ENCODE peak calls at places on chromosomes 1 and 21, in five cellular contexts. One of them, this sample, is unnamed.

GRCh38 chr1:35725591-35725990 is 6.9 kb upstream of the C1orf216 start:
- DNase-seq in cardiac muscle cell: no peak
- DNase-seq in globus pallidus: peak; percentile 91
- DNase-seq in stimulated activated CD4-positive, alpha-beta T cell treated with anti-CD3 and anti-CD28 coated beads, TNF-alpha, amount 100 ng/mL, for 48 hours: no peak
- DNase-seq in ACHN: no peak
- DNase-seq in this sample: no peak

GRCh38 chr1:171999756-172000155 is 158.5 kb downstream of the DNM3 start:
- DNase-seq in cardiac muscle cell: no peak
- DNase-seq in globus pallidus: no peak
- DNase-seq in stimulated activated CD4-positive, alpha-beta T cell treated with anti-CD3 and anti-CD28 coated beads, TNF-alpha, amount 100 ng/mL, for 48 hours: no peak
- DNase-seq in ACHN: no peak
- DNase-seq in this sample: no peak

GRCh38 chr1:248837045-248837793 is 805 bp upstream of the ZNF672 start:
- DNase-seq in cardiac muscle cell: no peak
- DNase-seq in globus pallidus: no peak
- DNase-seq in stimulated activated CD4-positive, alpha-beta T cell treated with anti-CD3 and anti-CD28 coated beads, TNF-alpha, amount 100 ng/mL, for 48 hours: no peak
- DNase-seq in ACHN: peak; percentile 18
- DNase-seq in this sample: no peak

GRCh38 chr1:6287431-6287886 is 26.6 kb upstream of the GPR153 start:
- DNase-seq in cardiac muscle cell: no peak
- DNase-seq in globus pallidus: peak; percentile 72
- DNase-seq in stimulated activated CD4-positive, alpha-beta T cell treated with anti-CD3 and anti-CD28 coated beads, TNF-alpha, amount 100 ng/mL, for 48 hours: no peak
- DNase-seq in ACHN: no peak
- DNase-seq in this sample: no peak

GRCh38 chr1:53738205-53739108 is 507 bp downstream of the GLIS1 start:
- DNase-seq in cardiac muscle cell: peak; percentile 8
- DNase-seq in globus pallidus: no peak
- DNase-seq in stimulated activated CD4-positive, alpha-beta T cell treated with anti-CD3 and anti-CD28 coated beads, TNF-alpha, amount 100 ng/mL, for 48 hours: no peak
- DNase-seq in ACHN: peak; percentile 27
- DNase-seq in this sample: no peak

GRCh38 chr1:109807398-109807795 is 43.7 kb upstream of the EPS8L3 start:
- DNase-seq in cardiac muscle cell: no peak
- DNase-seq in globus pallidus: no peak
- DNase-seq in stimulated activated CD4-positive, alpha-beta T cell treated with anti-CD3 and anti-CD28 coated beads, TNF-alpha, amount 100 ng/mL, for 48 hours: no peak
- DNase-seq in ACHN: no peak
- DNase-seq in this sample: no peak

GRCh38 chr1:13702425-13703127 is 2.6 kb downstream of the PRDM2 start:
- DNase-seq in cardiac muscle cell: no peak
- DNase-seq in globus pallidus: no peak
- DNase-seq in stimulated activated CD4-positive, alpha-beta T cell treated with anti-CD3 and anti-CD28 coated beads, TNF-alpha, amount 100 ng/mL, for 48 hours: no peak
- DNase-seq in ACHN: no peak
- DNase-seq in this sample: peak; percentile 39

GRCh38 chr21:39051561-39051949 is 131.7 kb downstream of the PSMG1 start:
- DNase-seq in cardiac muscle cell: no peak
- DNase-seq in globus pallidus: no peak
- DNase-seq in stimulated activated CD4-positive, alpha-beta T cell treated with anti-CD3 and anti-CD28 coated beads, TNF-alpha, amount 100 ng/mL, for 48 hours: no peak
- DNase-seq in ACHN: no peak
- DNase-seq in this sample: no peak

GRCh38 chr1:60874703-60875102 is 207.7 kb upstream of the NFIA start:
- DNase-seq in cardiac muscle cell: no peak
- DNase-seq in globus pallidus: no peak
- DNase-seq in stimulated activated CD4-positive, alpha-beta T cell treated with anti-CD3 and anti-CD28 coated beads, TNF-alpha, amount 100 ng/mL, for 48 hours: no peak
- DNase-seq in ACHN: no peak
- DNase-seq in this sample: no peak

GRCh38 chr1:19436716-19437476 is 48.4 kb downstream of the CAPZB start:
- DNase-seq in cardiac muscle cell: no peak
- DNase-seq in globus pallidus: peak; percentile 55
- DNase-seq in stimulated activated CD4-positive, alpha-beta T cell treated with anti-CD3 and anti-CD28 coated beads, TNF-alpha, amount 100 ng/mL, for 48 hours: no peak
- DNase-seq in ACHN: no peak
- DNase-seq in this sample: no peak

GRCh38 chr1:100955322-100955721 is 59.4 kb downstream of the SLC30A7 start:
- DNase-seq in cardiac muscle cell: no peak
- DNase-seq in globus pallidus: no peak
- DNase-seq in stimulated activated CD4-positive, alpha-beta T cell treated with anti-CD3 and anti-CD28 coated beads, TNF-alpha, amount 100 ng/mL, for 48 hours: no peak
- DNase-seq in ACHN: no peak
- DNase-seq in this sample: no peak

GRCh38 chr21:43959231-43960041 is 52.7 kb upstream of the TRAPPC10 start:
- DNase-seq in cardiac muscle cell: no peak
- DNase-seq in globus pallidus: no peak
- DNase-seq in stimulated activated CD4-positive, alpha-beta T cell treated with anti-CD3 and anti-CD28 coated beads, TNF-alpha, amount 100 ng/mL, for 48 hours: no peak
- DNase-seq in ACHN: no peak
- DNase-seq in this sample: no peak

GRCh38 chr1:29243863-29244185 is 7.5 kb downstream of the PTPRU start:
- DNase-seq in cardiac muscle cell: no peak
- DNase-seq in globus pallidus: no peak
- DNase-seq in stimulated activated CD4-positive, alpha-beta T cell treated with anti-CD3 and anti-CD28 coated beads, TNF-alpha, amount 100 ng/mL, for 48 hours: no peak
- DNase-seq in ACHN: no peak
- DNase-seq in this sample: no peak

GRCh38 chr1:11499825-11500331 is 20.9 kb downstream of the DISP3 start:
- DNase-seq in cardiac muscle cell: no peak
- DNase-seq in globus pallidus: peak; percentile 64
- DNase-seq in stimulated activated CD4-positive, alpha-beta T cell treated with anti-CD3 and anti-CD28 coated beads, TNF-alpha, amount 100 ng/mL, for 48 hours: no peak
- DNase-seq in ACHN: no peak
- DNase-seq in this sample: no peak

GRCh38 chr1:53138991-53139884 is 3.2 kb downstream of the SLC1A7 start:
- DNase-seq in cardiac muscle cell: no peak
- DNase-seq in globus pallidus: no peak
- DNase-seq in stimulated activated CD4-positive, alpha-beta T cell treated with anti-CD3 and anti-CD28 coated beads, TNF-alpha, amount 100 ng/mL, for 48 hours: no peak
- DNase-seq in ACHN: no peak
- DNase-seq in this sample: no peak

GRCh38 chr1:10900691-10901090 is 104.2 kb upstream of the CASZ1 start:
- DNase-seq in cardiac muscle cell: no peak
- DNase-seq in globus pallidus: no peak
- DNase-seq in stimulated activated CD4-positive, alpha-beta T cell treated with anti-CD3 and anti-CD28 coated beads, TNF-alpha, amount 100 ng/mL, for 48 hours: no peak
- DNase-seq in ACHN: no peak
- DNase-seq in this sample: no peak

GRCh38 chr21:45998871-45999580 is 17.5 kb downstream of the COL6A1 start:
- DNase-seq in cardiac muscle cell: no peak
- DNase-seq in globus pallidus: no peak
- DNase-seq in stimulated activated CD4-positive, alpha-beta T cell treated with anti-CD3 and anti-CD28 coated beads, TNF-alpha, amount 100 ng/mL, for 48 hours: no peak
- DNase-seq in ACHN: no peak
- DNase-seq in this sample: no peak

GRCh38 chr1:228459091-228459993 is 27.8 kb upstream of the RNF187 start:
- DNase-seq in cardiac muscle cell: peak; percentile 79
- DNase-seq in globus pallidus: no peak
- DNase-seq in stimulated activated CD4-positive, alpha-beta T cell treated with anti-CD3 and anti-CD28 coated beads, TNF-alpha, amount 100 ng/mL, for 48 hours: no peak
- DNase-seq in ACHN: peak; percentile 90
- DNase-seq in this sample: no peak

GRCh38 chr21:36535618-36536241 is 55.8 kb upstream of the CLDN14 start:
- DNase-seq in cardiac muscle cell: no peak
- DNase-seq in globus pallidus: no peak
- DNase-seq in stimulated activated CD4-positive, alpha-beta T cell treated with anti-CD3 and anti-CD28 coated beads, TNF-alpha, amount 100 ng/mL, for 48 hours: no peak
- DNase-seq in ACHN: no peak
- DNase-seq in this sample: no peak

GRCh38 chr1:24250224-24250623 is 63.1 kb upstream of the IFNLR1 start:
- DNase-seq in cardiac muscle cell: no peak
- DNase-seq in globus pallidus: no peak
- DNase-seq in stimulated activated CD4-positive, alpha-beta T cell treated with anti-CD3 and anti-CD28 coated beads, TNF-alpha, amount 100 ng/mL, for 48 hours: no peak
- DNase-seq in ACHN: no peak
- DNase-seq in this sample: no peak

GRCh38 chr1:218878369-218878768 is 295.3 kb upstream of the LYPLAL1 start:
- DNase-seq in cardiac muscle cell: no peak
- DNase-seq in globus pallidus: no peak
- DNase-seq in stimulated activated CD4-positive, alpha-beta T cell treated with anti-CD3 and anti-CD28 coated beads, TNF-alpha, amount 100 ng/mL, for 48 hours: no peak
- DNase-seq in ACHN: no peak
- DNase-seq in this sample: no peak

This sample was measured in GM18507.